ENCODE peak calls at places on chromosome 3, in five cellular contexts. V is RWPE2; P is CD4-positive, alpha-beta memory T cell; D is right lobe of liver; G is left ventricle myocardium inferior. Z is an unnamed sample.

GRCh38 chr3:73623996-73624362 is 762 bp downstream of the PDZRN3 start:
- DNase-seq in V (no peak), P (no peak), D (no peak), G (peak), Z (no peak)

GRCh38 chr3:182568756-182569155 is 224.5 kb upstream of the ATP11B start:
- DNase-seq in V (no peak), P (no peak), D (no peak), G (no peak), Z (no peak)

GRCh38 chr3:13277860-13278531 is 142.1 kb downstream of the NUP210 start:
- DNase-seq in V (peak), P (no peak), D (no peak), G (no peak), Z (no peak)

GRCh38 chr3:113245775-113246174 is 34.4 kb downstream of the BOC start:
- DNase-seq in V (no peak), P (no peak), D (no peak), G (peak), Z (no peak)

GRCh38 chr3:9291991-9292390 is 42.5 kb upstream of the SRGAP3 start:
- DNase-seq in V (no peak), P (no peak), D (no peak), G (no peak), Z (no peak)

GRCh38 chr3:55910543-55910942 is 423.4 kb upstream of the WNT5A start:
- DNase-seq in V (no peak), P (no peak), D (no peak), G (no peak), Z (no peak)

GRCh38 chr3:197465197-197465995 is 90.4 kb downstream of the BDH1 start:
- DNase-seq in V (no peak), P (no peak), D (no peak), G (no peak), Z (no peak)

GRCh38 chr3:108096506-108097325 is 5.9 kb upstream of the CD47 start:
- DNase-seq in V (no peak), P (no peak), D (no peak), G (no peak), Z (no peak)

GRCh38 chr3:7371693-7372572 is 511.0 kb downstream of the GRM7 start:
- DNase-seq in V (no peak), P (no peak), D (no peak), G (no peak), Z (no peak)

GRCh38 chr3:194296448-194296831 is 54.7 kb downstream of the CPN2 start:
- DNase-seq in V (peak), P (no peak), D (no peak), G (no peak), Z (no peak)

GRCh38 chr3:128112406-128112968 is 11.1 kb downstream of the RUVBL1 start:
- DNase-seq in V (no peak), P (peak), D (peak), G (no peak), Z (peak)

GRCh38 chr3:67357610-67358458 is 296.6 kb downstream of the SUCLG2 start:
- DNase-seq in V (no peak), P (no peak), D (no peak), G (no peak), Z (no peak)

GRCh38 chr3:131561511-131561910 is 58.7 kb upstream of the MRPL3 start:
- DNase-seq in V (no peak), P (no peak), D (no peak), G (no peak), Z (no peak)

GRCh38 chr3:136305879-136306278 is 55.7 kb downstream of the PCCB start:
- DNase-seq in V (no peak), P (peak), D (no peak), G (no peak), Z (peak)

GRCh38 chr3:107260221-107260620 is 117.0 kb upstream of the CCDC54 start:
- DNase-seq in V (no peak), P (no peak), D (no peak), G (no peak), Z (no peak)

GRCh38 chr3:18715208-18715607 is 290.1 kb upstream of the SATB1 start:
- DNase-seq in V (no peak), P (no peak), D (no peak), G (no peak), Z (no peak)

GRCh38 chr3:9862391-9863235 is 17.4 kb downstream of the CIDEC start:
- DNase-seq in V (no peak), P (peak), D (peak), G (peak), Z (no peak)

GRCh38 chr3:51715231-51716058 is 8.6 kb downstream of the GRM2 start:
- DNase-seq in V (peak), P (no peak), D (peak), G (no peak), Z (no peak)

GRCh38 chr3:13528217-13528801 is 20.6 kb upstream of the FBLN2 start:
- DNase-seq in V (no peak), P (no peak), D (no peak), G (peak), Z (no peak)

GRCh38 chr3:55322649-55323048 is 164.5 kb downstream of the WNT5A start:
- DNase-seq in V (no peak), P (no peak), D (no peak), G (no peak), Z (no peak)

GRCh38 chr3:105965384-105965783 is 96.6 kb upstream of the CBLB start:
- DNase-seq in V (no peak), P (no peak), D (no peak), G (no peak), Z (no peak)

GRCh38 chr3:53074761-53075742 is 29.2 kb upstream of the SFMBT1 start:
- DNase-seq in V (no peak), P (no peak), D (peak), G (no peak), Z (no peak)

GRCh38 chr3:49161808-49162530 is 4.2 kb downstream of the CCDC71 start:
- DNase-seq in V (no peak), P (no peak), D (no peak), G (no peak), Z (no peak)

GRCh38 chr3:47010910-47011309 is 31.4 kb downstream of the NBEAL2 start:
- DNase-seq in V (no peak), P (no peak), D (no peak), G (no peak), Z (no peak)

GRCh38 chr3:72903004-72903403 is 15.2 kb downstream of the GXYLT2 start:
- DNase-seq in V (no peak), P (no peak), D (no peak), G (no peak), Z (no peak)

GRCh38 chr3:113495035-113495434 is 19.9 kb downstream of the SPICE1 start:
- DNase-seq in V (no peak), P (peak), D (peak), G (no peak), Z (peak)

GRCh38 chr3:32502089-32502943 is at the start of gene CMTM6:
- DNase-seq in V (peak), P (peak), D (peak), G (peak), Z (peak)

GRCh38 chr3:50605901-50606326 is 5.7 kb downstream of the CISH start:
- DNase-seq in V (no peak), P (no peak), D (peak), G (no peak), Z (no peak)
- H3K27ac ChIP-seq in V (no peak), P (peak), D (peak), G (peak), Z (peak)

GRCh38 chr3:12237912-12238650 is 50.8 kb upstream of the PPARG start:
- DNase-seq in V (no peak), P (no peak), D (no peak), G (no peak), Z (no peak)

GRCh38 chr3:12234906-12235305 is 54.0 kb upstream of the PPARG start:
- DNase-seq in V (no peak), P (no peak), D (no peak), G (no peak), Z (no peak)

GRCh38 chr3:12237076-12237475 is 51.8 kb upstream of the PPARG start:
- DNase-seq in V (no peak), P (no peak), D (no peak), G (no peak), Z (no peak)

GRCh38 chr3:12232785-12233317 is 56.0 kb upstream of the PPARG start:
- DNase-seq in V (no peak), P (no peak), D (no peak), G (no peak), Z (no peak)

GRCh38 chr3:12235691-12236090 is 53.2 kb upstream of the PPARG start:
- DNase-seq in V (no peak), P (no peak), D (no peak), G (no peak), Z (no peak)
- H3K4me3 ChIP-seq in V (no peak), P (no peak), D (no peak), G (no peak), Z (no peak)

DNA sequence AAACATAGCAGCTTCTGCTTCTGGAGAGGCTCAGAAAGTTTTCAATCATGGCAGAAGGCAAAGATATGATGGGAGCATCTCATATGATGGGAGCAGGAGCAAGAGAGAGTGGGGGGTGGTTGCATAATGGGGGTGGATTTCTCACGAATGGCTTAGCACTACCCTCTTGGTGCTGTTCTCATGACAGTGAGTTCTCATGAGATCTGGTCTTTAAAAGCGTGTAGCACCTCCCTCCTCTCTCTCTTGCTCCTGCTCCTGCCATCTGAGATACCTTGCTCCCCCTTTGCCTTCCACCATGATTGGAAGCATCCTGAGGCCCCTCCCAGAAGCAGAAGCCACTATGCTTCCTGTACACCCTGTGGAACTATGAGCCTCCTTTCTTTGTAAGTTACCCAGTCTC is 22.2 kb downstream of the HGD start:
- DNase-seq in V (no peak), P (no peak), D (no peak), G (no peak), Z (no peak)
- H3K27ac ChIP-seq in V (no peak), P (no peak), D (no peak), G (no peak), Z (no peak)

GRCh38 chr3:186996356-186996755 is 66.0 kb downstream of the ST6GAL1 start:
- DNase-seq in V (no peak), P (no peak), D (no peak), G (no peak), Z (no peak)
- H3K4me3 ChIP-seq in V (no peak), P (no peak), D (no peak), G (no peak), Z (no peak)

DNA sequence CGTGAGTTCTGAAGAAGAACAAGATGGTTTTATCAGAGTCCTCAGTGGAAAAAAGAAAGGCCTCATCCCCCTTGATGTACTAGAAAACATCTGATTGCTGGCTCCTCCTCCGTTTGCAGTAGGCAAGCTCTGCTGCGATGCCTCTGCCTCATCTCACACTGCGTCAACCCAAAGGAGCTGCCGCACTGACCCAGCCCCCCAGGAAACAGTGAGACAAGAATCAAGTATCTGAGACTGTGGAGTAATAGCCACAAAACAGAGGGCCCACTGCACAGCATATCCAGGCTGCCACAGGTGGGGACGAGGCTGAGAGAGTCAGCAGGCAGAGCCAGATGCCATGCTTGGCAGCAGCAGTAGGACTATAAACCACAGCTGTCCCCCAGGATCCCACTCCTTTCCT is 165.9 kb downstream of the STAC start:
- DNase-seq in V (no peak), P (no peak), D (no peak), G (no peak), Z (no peak)
- H3K27ac ChIP-seq in V (no peak), P (no peak), D (no peak), G (no peak), Z (no peak)

GRCh38 chr3:142726017-142726416 is 2.2 kb downstream of the TRPC1 start:
- DNase-seq in V (no peak), P (no peak), D (no peak), G (no peak), Z (no peak)

GRCh38 chr3:142724682-142725351 is 983 bp downstream of the TRPC1 start:
- DNase-seq in V (peak), P (no peak), D (no peak), G (peak), Z (no peak)

GRCh38 chr3:142725352-142725739 is 1.5 kb downstream of the TRPC1 start:
- DNase-seq in V (no peak), P (no peak), D (no peak), G (no peak), Z (no peak)

GRCh38 chr3:142723968-142724681 is at the start of gene TRPC1:
- DNase-seq in V (peak), P (peak), D (peak), G (peak), Z (peak)

DNA sequence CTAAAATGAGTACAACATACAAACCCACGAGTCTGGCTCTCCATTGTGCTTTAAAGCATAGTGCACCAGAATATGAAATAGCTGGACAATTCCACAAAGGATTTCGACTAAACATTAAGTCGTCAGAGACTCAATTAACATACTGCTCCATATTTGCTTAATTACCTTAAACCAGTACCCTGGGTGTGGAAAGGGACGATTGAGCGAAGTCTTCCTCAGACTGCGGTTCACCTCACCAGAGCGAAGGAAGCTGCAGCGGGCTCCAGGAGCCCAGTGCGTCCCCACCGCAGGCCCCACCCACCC is 218 bp upstream of the TRPC1 start:
- DNase-seq in V (no peak), P (no peak), D (no peak), G (no peak), Z (no peak)
- H3K4me3 ChIP-seq in V (peak), P (no peak), D (peak), G (peak), Z (peak)

DNA sequence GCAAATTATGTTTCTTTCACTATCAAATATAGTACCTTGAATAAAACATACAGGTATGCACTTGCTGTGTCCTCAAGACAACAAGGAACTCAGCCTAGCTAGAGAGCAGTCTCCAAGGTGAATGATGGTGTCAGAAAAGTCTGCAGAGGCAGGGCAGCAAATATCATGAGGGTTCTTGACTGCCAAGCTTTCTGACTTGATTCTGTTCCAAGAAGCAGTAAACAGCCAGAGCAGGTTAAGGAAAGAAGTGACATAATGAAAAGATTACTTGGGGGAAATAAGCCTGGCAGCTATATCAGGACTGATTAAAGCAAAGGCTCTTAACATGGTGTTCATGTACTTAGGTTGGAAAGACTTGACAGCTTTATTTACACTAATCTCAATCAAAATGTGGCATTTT is 192.2 kb upstream of the GADL1 start:
- DNase-seq in V (no peak), P (no peak), D (no peak), G (no peak), Z (no peak)
- H3K27ac ChIP-seq in V (no peak), P (no peak), D (no peak), G (no peak), Z (no peak)

GRCh38 chr3:129607391-129608068 is 1.1 kb upstream of the PLXND1 start:
- DNase-seq in V (no peak), P (no peak), D (no peak), G (no peak), Z (no peak)

GRCh38 chr3:129608087-129608935 is 1.8 kb upstream of the PLXND1 start:
- DNase-seq in V (no peak), P (no peak), D (no peak), G (no peak), Z (no peak)

GRCh38 chr3:129610276-129610675 is 3.8 kb upstream of the PLXND1 start:
- DNase-seq in V (no peak), P (no peak), D (no peak), G (no peak), Z (no peak)

GRCh38 chr3:129609591-129610169 is 3.2 kb upstream of the PLXND1 start:
- DNase-seq in V (no peak), P (no peak), D (no peak), G (no peak), Z (no peak)

GRCh38 chr3:129608936-129609590 is 2.6 kb upstream of the PLXND1 start:
- DNase-seq in V (no peak), P (no peak), D (no peak), G (no peak), Z (no peak)
- H3K4me3 ChIP-seq in V (no peak), P (no peak), D (no peak), G (no peak), Z (no peak)

Z was measured in CD4-positive, CD25-positive, alpha-beta regulatory T cell.